ENCODE peak calls at places on chromosomes 4 and X, in six cellular contexts. One of them, this sample, is unnamed.

GRCh38 chr4:125719987-125720386 is 405.2 kb downstream of the FAT4 start:
- DNase-seq in MM.1S: no peak
- DNase-seq in HCEC 1CT: peak; percentile 30
- DNase-seq in activated CD4-positive, alpha-beta T cell treated with anti-CD3 and anti-CD28 coated beads for 36 hours: no peak
- DNase-seq in lower leg skin: no peak
- DNase-seq in stimulated activated CD4-positive, alpha-beta T cell treated with anti-CD3 and anti-CD28 coated beads, Interleukin-2, amount 100 ng/mL, for 24 hours: no peak
- DNase-seq in this sample: no peak

GRCh38 chrX:150366951-150367545 is 3.9 kb downstream of the MAMLD1 start:
- DNase-seq in lower leg skin: no peak
- DNase-seq in HCEC 1CT: peak; percentile 39
- DNase-seq in stimulated activated CD4-positive, alpha-beta T cell treated with anti-CD3 and anti-CD28 coated beads, Interleukin-2, amount 100 ng/mL, for 24 hours: no peak
- DNase-seq in MM.1S: no peak
- DNase-seq in activated CD4-positive, alpha-beta T cell treated with anti-CD3 and anti-CD28 coated beads for 36 hours: peak; percentile 20
- DNase-seq in this sample: no peak

GRCh38 chrX:45824471-45824870 is 623.8 kb upstream of the DIPK2B start:
- DNase-seq in stimulated activated CD4-positive, alpha-beta T cell treated with anti-CD3 and anti-CD28 coated beads, Interleukin-2, amount 100 ng/mL, for 24 hours: peak; percentile 63
- DNase-seq in lower leg skin: no peak
- DNase-seq in HCEC 1CT: peak; percentile 93
- DNase-seq in activated CD4-positive, alpha-beta T cell treated with anti-CD3 and anti-CD28 coated beads for 36 hours: peak; percentile 78
- DNase-seq in MM.1S: no peak
- DNase-seq in this sample: peak; percentile 84

GRCh38 chrX:68588653-68589371 is 58.7 kb upstream of the STARD8 start:
- DNase-seq in HCEC 1CT: no peak
- DNase-seq in lower leg skin: no peak
- DNase-seq in stimulated activated CD4-positive, alpha-beta T cell treated with anti-CD3 and anti-CD28 coated beads, Interleukin-2, amount 100 ng/mL, for 24 hours: no peak
- DNase-seq in MM.1S: no peak
- DNase-seq in activated CD4-positive, alpha-beta T cell treated with anti-CD3 and anti-CD28 coated beads for 36 hours: no peak
- DNase-seq in this sample: no peak

GRCh38 chr4:165383757-165384156 is 4.9 kb downstream of the CPE start:
- DNase-seq in lower leg skin: no peak
- DNase-seq in MM.1S: no peak
- DNase-seq in HCEC 1CT: no peak
- DNase-seq in activated CD4-positive, alpha-beta T cell treated with anti-CD3 and anti-CD28 coated beads for 36 hours: no peak
- DNase-seq in stimulated activated CD4-positive, alpha-beta T cell treated with anti-CD3 and anti-CD28 coated beads, Interleukin-2, amount 100 ng/mL, for 24 hours: no peak
- DNase-seq in this sample: no peak

GRCh38 chr4:13543648-13544555 is at the start of gene NKX3-2:
- DNase-seq in MM.1S: no peak
- DNase-seq in HCEC 1CT: peak; percentile 34
- DNase-seq in activated CD4-positive, alpha-beta T cell treated with anti-CD3 and anti-CD28 coated beads for 36 hours: peak; percentile 18
- DNase-seq in stimulated activated CD4-positive, alpha-beta T cell treated with anti-CD3 and anti-CD28 coated beads, Interleukin-2, amount 100 ng/mL, for 24 hours: no peak
- DNase-seq in lower leg skin: no peak
- DNase-seq in this sample: no peak

GRCh38 chrX:2691543-2692220 is 587 bp downstream of the CD99 start:
- DNase-seq in MM.1S: no peak
- DNase-seq in stimulated activated CD4-positive, alpha-beta T cell treated with anti-CD3 and anti-CD28 coated beads, Interleukin-2, amount 100 ng/mL, for 24 hours: peak; percentile 52
- DNase-seq in activated CD4-positive, alpha-beta T cell treated with anti-CD3 and anti-CD28 coated beads for 36 hours: peak; percentile 60
- DNase-seq in HCEC 1CT: peak; percentile 48
- DNase-seq in lower leg skin: peak; percentile 90
- DNase-seq in this sample: peak; percentile 73

GRCh38 chrX:40849906-40850672 is 114.7 kb upstream of the MED14 start:
- DNase-seq in stimulated activated CD4-positive, alpha-beta T cell treated with anti-CD3 and anti-CD28 coated beads, Interleukin-2, amount 100 ng/mL, for 24 hours: no peak
- DNase-seq in MM.1S: no peak
- DNase-seq in HCEC 1CT: no peak
- DNase-seq in activated CD4-positive, alpha-beta T cell treated with anti-CD3 and anti-CD28 coated beads for 36 hours: no peak
- DNase-seq in lower leg skin: no peak
- DNase-seq in this sample: no peak

GRCh38 chrX:68929332-68930150 is 100.7 kb downstream of the EFNB1 start:
- DNase-seq in MM.1S: no peak
- DNase-seq in lower leg skin: no peak
- DNase-seq in stimulated activated CD4-positive, alpha-beta T cell treated with anti-CD3 and anti-CD28 coated beads, Interleukin-2, amount 100 ng/mL, for 24 hours: no peak
- DNase-seq in activated CD4-positive, alpha-beta T cell treated with anti-CD3 and anti-CD28 coated beads for 36 hours: no peak
- DNase-seq in HCEC 1CT: peak; percentile 39
- DNase-seq in this sample: no peak

GRCh38 chr4:86547140-86547539 is 47.0 kb upstream of the PTPN13 start:
- DNase-seq in MM.1S: no peak
- DNase-seq in lower leg skin: no peak
- DNase-seq in activated CD4-positive, alpha-beta T cell treated with anti-CD3 and anti-CD28 coated beads for 36 hours: no peak
- DNase-seq in HCEC 1CT: no peak
- DNase-seq in stimulated activated CD4-positive, alpha-beta T cell treated with anti-CD3 and anti-CD28 coated beads, Interleukin-2, amount 100 ng/mL, for 24 hours: no peak
- DNase-seq in this sample: no peak

GRCh38 chrX:19388741-19389140 is 45.0 kb downstream of the PDHA1 start:
- DNase-seq in lower leg skin: peak; percentile 23
- DNase-seq in activated CD4-positive, alpha-beta T cell treated with anti-CD3 and anti-CD28 coated beads for 36 hours: no peak
- DNase-seq in stimulated activated CD4-positive, alpha-beta T cell treated with anti-CD3 and anti-CD28 coated beads, Interleukin-2, amount 100 ng/mL, for 24 hours: no peak
- DNase-seq in MM.1S: no peak
- DNase-seq in HCEC 1CT: no peak
- DNase-seq in this sample: no peak